ENCODE peak calls at places on chromosomes 11 and 22, in eight cellular contexts. G, U, W, M, A, R, Q and Y are unnamed samples.

GRCh38 chr11:120031612-120032600 is 106.0 kb downstream of the TRIM29 start:
- DNase-seq in G (no peak), U (no peak), W (no peak), M (no peak), A (no peak), R (no peak), Q (peak; percentile 68), Y (no peak)

GRCh38 chr22:46454233-46454909 is 83.0 kb downstream of the CELSR1 start:
- DNase-seq in G (no peak), U (no peak), W (no peak), M (no peak), A (no peak), R (no peak), Q (no peak), Y (no peak)

GRCh38 chr22:19111140-19111539 is 11.1 kb downstream of the DGCR2 start:
- DNase-seq in G (no peak), U (no peak), W (no peak), M (no peak), A (no peak), R (no peak), Q (no peak), Y (no peak)

GRCh38 chr11:35944503-35945136 is 758 bp downstream of the LDLRAD3 start:
- DNase-seq in G (no peak), U (no peak), W (no peak), M (no peak), A (no peak), R (no peak), Q (no peak), Y (no peak)

GRCh38 chr11:1623716-1624115 is 1.8 kb upstream of the KRTAP5-4 start:
- DNase-seq in G (no peak), U (no peak), W (no peak), M (no peak), A (no peak), R (no peak), Q (no peak), Y (no peak)

GRCh38 chr11:19658344-19658743 is 54.3 kb upstream of the NAV2 start:
- DNase-seq in G (no peak), U (no peak), W (no peak), M (no peak), A (no peak), R (no peak), Q (no peak), Y (no peak)

GRCh38 chr11:120125005-120125404 is 12.9 kb downstream of the TRIM29 start:
- DNase-seq in G (no peak), U (no peak), W (no peak), M (no peak), A (no peak), R (no peak), Q (no peak), Y (no peak)

GRCh38 chr22:43681724-43682360 is 130.3 kb downstream of the EFCAB6 start:
- DNase-seq in G (no peak), U (no peak), W (no peak), M (no peak), A (no peak), R (no peak), Q (no peak), Y (no peak)

GRCh38 chr22:24474221-24474620 is 20.9 kb upstream of the UPB1 start:
- DNase-seq in G (no peak), U (no peak), W (no peak), M (peak; percentile 83), A (no peak), R (no peak), Q (no peak), Y (no peak)

GRCh38 chr11:70233511-70233919 is 30.4 kb downstream of the FADD start:
- DNase-seq in G (no peak), U (no peak), W (no peak), M (peak; percentile 79), A (no peak), R (no peak), Q (no peak), Y (no peak)